ENCODE peak calls at places on chromosomes 5 and 9, in four cellular contexts. S is A549, I is GM12878, Q is K562. A is an unnamed sample.

GRCh38 chr5:87069974-87070608 is 197.6 kb upstream of the RASA1 start:
- DNase-seq in S (no peak), I (peak; percentile 59), Q (no peak), A (no peak)

GRCh38 chr9:121707477-121708424 is 56.3 kb downstream of the DAB2IP start:
- DNase-seq in S (no peak), I (peak; percentile 60), Q (no peak), A (no peak)

GRCh38 chr9:13674926-13675637 is 395.6 kb upstream of the MPDZ start:
- DNase-seq in S (no peak), I (no peak), Q (no peak), A (no peak)

GRCh38 chr5:178387856-178388190 is 155.2 kb upstream of the PHYKPL start:
- DNase-seq in S (no peak), I (no peak), Q (no peak), A (no peak)

GRCh38 chr5:174176511-174176910 is 131.0 kb downstream of the NSG2 start:
- DNase-seq in S (no peak), I (no peak), Q (no peak), A (no peak)

GRCh38 chr9:89342213-89342612 is 23.9 kb downstream of the SECISBP2 start:
- DNase-seq in S (no peak), I (no peak), Q (no peak), A (no peak)

GRCh38 chr5:93925321-93925720 is 183.9 kb upstream of the POU5F2 start:
- DNase-seq in S (no peak), I (no peak), Q (no peak), A (no peak)

GRCh38 chr5:148820778-148821395 is 5.5 kb upstream of the ADRB2 start:
- DNase-seq in S (no peak), I (no peak), Q (no peak), A (peak; percentile 13)

GRCh38 chr5:73435640-73436534 is 12.7 kb downstream of the FOXD1 start:
- DNase-seq in S (no peak), I (no peak), Q (no peak), A (no peak)

GRCh38 chr9:15104826-15105420 is 194.7 kb upstream of the FREM1 start:
- DNase-seq in S (peak; percentile 24), I (no peak), Q (peak; percentile 25), A (peak; percentile 47)

GRCh38 chr9:124852829-124853531 is at the start of gene WDR38:
- DNase-seq in S (peak; percentile 98), I (no peak), Q (peak; percentile 86), A (peak; percentile 77)

GRCh38 chr9:4489919-4490704 is at the start of gene SLC1A1:
- DNase-seq in S (peak; percentile 60), I (peak; percentile 55), Q (no peak), A (no peak)

GRCh38 chr5:107542831-107543231 is 127.9 kb downstream of the EFNA5 start:
- DNase-seq in S (peak; percentile 74), I (no peak), Q (no peak), A (peak; percentile 2)

GRCh38 chr5:179267071-179267670 is 78.1 kb downstream of the ADAMTS2 start:
- DNase-seq in S (no peak), I (no peak), Q (no peak), A (no peak)

GRCh38 chr9:94005272-94005901 is 50.2 kb upstream of the BARX1 start:
- DNase-seq in S (no peak), I (no peak), Q (no peak), A (no peak)

GRCh38 chr9:75169623-75170022 is 81.3 kb downstream of the OSTF1 start:
- DNase-seq in S (no peak), I (no peak), Q (no peak), A (no peak)

GRCh38 chr9:135508211-135508820 is 7.8 kb downstream of the MRPS2 start:
- DNase-seq in S (no peak), I (no peak), Q (no peak), A (no peak)

GRCh38 chr5:112413611-112414010 is 5.5 kb downstream of the EPB41L4A start:
- DNase-seq in S (no peak), I (no peak), Q (no peak), A (no peak)

GRCh38 chr5:176659860-176660461 is 12.7 kb downstream of the TSPAN17 start:
- DNase-seq in S (no peak), I (no peak), Q (no peak), A (no peak)

GRCh38 chr9:6014668-6015270 is 655 bp downstream of the RANBP6 start:
- DNase-seq in S (peak; percentile 37), I (no peak), Q (peak; percentile 10), A (peak; percentile 22)

GRCh38 chr9:132411091-132411508 is 1.1 kb downstream of the CFAP77 start:
- DNase-seq in S (peak; percentile 69), I (no peak), Q (peak; percentile 77), A (peak; percentile 54)

GRCh38 chr9:116476935-116477381 is 210.1 kb upstream of the TRIM32 start:
- DNase-seq in S (no peak), I (no peak), Q (no peak), A (no peak)

GRCh38 chr9:6076856-6077255 is 61.4 kb upstream of the RANBP6 start:
- DNase-seq in S (no peak), I (no peak), Q (no peak), A (no peak)

GRCh38 chr5:103474671-103475070 is 87.9 kb downstream of the NUDT12 start:
- DNase-seq in S (no peak), I (no peak), Q (no peak), A (no peak)

GRCh38 chr5:22541037-22541436 is 312.1 kb downstream of the CDH12 start:
- DNase-seq in S (no peak), I (no peak), Q (no peak), A (no peak)

DNA sequence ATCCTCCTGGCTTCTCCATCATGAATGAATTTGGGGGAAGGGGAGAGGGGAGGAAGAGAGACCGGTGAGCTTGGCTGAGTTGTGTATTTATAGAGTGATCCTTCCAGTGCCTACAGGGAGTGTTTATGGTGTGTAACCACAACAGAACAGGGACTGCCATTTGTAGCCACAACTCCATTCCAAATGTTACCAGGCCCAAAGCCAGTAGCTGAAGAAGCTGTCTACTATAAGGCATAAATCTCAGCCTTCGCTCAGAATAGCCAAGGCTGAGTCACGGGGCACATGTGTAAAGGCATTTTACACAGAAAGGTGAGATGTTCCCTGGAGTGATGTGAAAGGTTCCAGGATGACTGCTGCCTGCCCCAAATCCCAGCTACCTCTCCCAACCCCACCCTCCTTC is 2.5 kb downstream of the TMEM252 start:
- DNase-seq in S (no peak), I (no peak), Q (no peak), A (no peak)
- TF ChIP-seq POLR2AphosphoS2 in S (no peak), I (no peak), Q (no peak), A (no peak)

GRCh38 chr5:82387041-82387818 is 109.1 kb upstream of the RPS23 start:
- DNase-seq in S (peak; percentile 58), I (no peak), Q (no peak), A (peak; percentile 100)
- TF ChIP-seq POLR2AphosphoS2 in S (no peak), I (no peak), Q (no peak), A (no peak)

GRCh38 chr9:130530932-130531331 is 48.4 kb upstream of the FUBP3 start:
- DNase-seq in S (no peak), I (no peak), Q (no peak), A (peak; percentile 36)
- TF ChIP-seq POLR2AphosphoS2 in S (no peak), I (no peak), Q (no peak), A (no peak)

DNA sequence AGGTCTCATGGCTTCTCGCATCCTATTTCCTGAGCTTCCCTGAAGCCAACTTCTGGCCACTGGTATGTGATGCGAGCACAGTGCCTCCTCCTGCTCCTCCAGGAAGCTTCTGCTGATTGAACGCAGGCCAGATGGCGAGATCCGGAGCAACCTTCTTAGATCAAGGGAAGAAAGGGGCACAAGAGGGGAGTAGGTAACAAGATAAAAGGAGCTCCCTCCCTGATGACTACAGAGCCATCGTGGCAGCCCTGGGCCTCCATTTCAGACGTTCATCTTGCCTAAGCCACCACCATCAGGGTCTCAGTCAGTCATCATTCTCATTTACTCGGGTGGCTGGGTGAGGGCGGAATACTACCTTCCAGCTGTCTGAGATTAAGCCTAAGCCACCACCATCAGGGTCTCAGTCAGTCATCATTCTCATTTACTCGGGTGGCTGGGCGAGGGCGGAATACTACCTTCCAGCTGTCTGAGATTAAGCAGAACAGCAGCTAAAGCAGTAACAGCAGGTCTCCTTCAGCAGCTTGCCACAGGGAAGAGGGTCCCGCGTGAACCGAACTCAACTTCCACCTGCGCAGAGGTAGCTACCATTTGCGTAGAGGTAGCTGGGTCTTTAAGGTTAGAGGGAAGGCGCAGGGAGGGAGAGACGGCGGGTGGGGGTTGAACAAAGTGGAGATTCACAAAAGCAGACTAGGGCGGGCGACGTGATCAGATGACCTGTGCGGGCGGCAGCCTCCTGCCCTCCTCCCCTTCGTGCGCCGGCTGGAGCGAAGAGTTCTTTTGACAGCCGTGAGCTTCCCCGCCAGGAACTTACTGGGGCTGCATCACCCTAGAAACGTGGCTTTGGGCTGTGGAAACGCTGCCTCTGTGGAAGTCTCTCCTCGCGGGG is 27.9 kb upstream of the MGAT1 start:
- DNase-seq in S (peak; percentile 56), I (no peak), Q (no peak), A (no peak)
- TF ChIP-seq POLR2AphosphoS2 in S (no peak), I (peak; percentile 8), Q (no peak), A (no peak)

GRCh38 chr5:123220616-123221146 is 131.6 kb downstream of the PRDM6 start:
- DNase-seq in S (no peak), I (no peak), Q (no peak), A (no peak)

GRCh38 chr5:123223906-123224305 is 134.9 kb downstream of the PRDM6 start:
- DNase-seq in S (no peak), I (no peak), Q (no peak), A (no peak)
- TF ChIP-seq POLR2AphosphoS2 in S (no peak), I (no peak), Q (no peak), A (no peak)

GRCh38 chr9:113734826-113735225 is 141.3 kb upstream of the ZNF618 start:
- DNase-seq in S (no peak), I (no peak), Q (no peak), A (no peak)

DNA sequence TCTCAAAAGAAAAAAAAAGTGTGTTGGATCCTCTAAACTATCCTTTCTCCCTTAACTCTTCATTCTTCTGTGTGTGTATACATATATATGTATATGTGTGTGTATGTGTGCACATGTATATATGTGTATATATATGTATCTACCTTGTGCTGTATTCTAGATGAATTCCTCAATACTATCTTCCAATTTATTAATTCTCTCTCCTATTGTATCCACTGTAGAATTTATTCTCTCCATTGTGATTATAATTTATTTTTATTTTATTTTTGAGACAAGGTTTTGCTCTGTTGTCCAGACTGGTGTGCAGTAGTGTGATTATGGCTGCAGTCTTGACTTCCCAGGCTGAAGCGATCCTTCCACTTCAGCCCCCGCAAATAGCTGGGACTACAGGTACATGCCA is 147.1 kb upstream of the ZNF618 start:
- DNase-seq in S (no peak), I (no peak), Q (no peak), A (no peak)
- TF ChIP-seq POLR2AphosphoS2 in S (no peak), I (no peak), Q (no peak), A (no peak)

A was measured in HepG2.